ENCODE peak calls at places on chromosome 14, in eight cellular contexts. One of them, this sample, is unnamed.

GRCh38 chr14:90743826-90744225 is 72.4 kb downstream of the TTC7B start:
- DNase-seq in left colon: no peak
- DNase-seq in stimulated activated CD8-positive, alpha-beta memory T cell treated with anti-CD3 and anti-CD28 coated beads, Interleukin-15, amount 100 ng/mL, for 1 hour: no peak
- DNase-seq in mucosa of gallbladder: no peak
- DNase-seq in CD4-positive, alpha-beta T cell: no peak
- DNase-seq in NCI-H226: no peak
- DNase-seq in astrocyte of the spinal cord: no peak
- DNase-seq in astrocyte: no peak
- DNase-seq in this sample: no peak

GRCh38 chr14:99644723-99645544 is at the start of gene HHIPL1:
- DNase-seq in NCI-H226: no peak
- DNase-seq in astrocyte: peak
- DNase-seq in stimulated activated CD8-positive, alpha-beta memory T cell treated with anti-CD3 and anti-CD28 coated beads, Interleukin-15, amount 100 ng/mL, for 1 hour: no peak
- DNase-seq in astrocyte of the spinal cord: no peak
- DNase-seq in mucosa of gallbladder: no peak
- DNase-seq in left colon: no peak
- DNase-seq in CD4-positive, alpha-beta T cell: no peak
- DNase-seq in this sample: no peak

GRCh38 chr14:103746706-103747105 is 31.1 kb downstream of the ZFYVE21 start:
- DNase-seq in NCI-H226: no peak
- DNase-seq in astrocyte: peak
- DNase-seq in stimulated activated CD8-positive, alpha-beta memory T cell treated with anti-CD3 and anti-CD28 coated beads, Interleukin-15, amount 100 ng/mL, for 1 hour: no peak
- DNase-seq in astrocyte of the spinal cord: peak
- DNase-seq in CD4-positive, alpha-beta T cell: no peak
- DNase-seq in mucosa of gallbladder: no peak
- DNase-seq in left colon: no peak
- DNase-seq in this sample: peak

GRCh38 chr14:100827140-100827517 is 1.2 kb downstream of the MEG3 start:
- DNase-seq in astrocyte: no peak
- DNase-seq in stimulated activated CD8-positive, alpha-beta memory T cell treated with anti-CD3 and anti-CD28 coated beads, Interleukin-15, amount 100 ng/mL, for 1 hour: no peak
- DNase-seq in NCI-H226: no peak
- DNase-seq in mucosa of gallbladder: no peak
- DNase-seq in astrocyte of the spinal cord: no peak
- DNase-seq in left colon: no peak
- DNase-seq in CD4-positive, alpha-beta T cell: no peak
- DNase-seq in this sample: no peak

GRCh38 chr14:33676135-33676566 is 274.7 kb downstream of the EGLN3 start:
- DNase-seq in CD4-positive, alpha-beta T cell: no peak
- DNase-seq in left colon: no peak
- DNase-seq in stimulated activated CD8-positive, alpha-beta memory T cell treated with anti-CD3 and anti-CD28 coated beads, Interleukin-15, amount 100 ng/mL, for 1 hour: no peak
- DNase-seq in astrocyte of the spinal cord: peak
- DNase-seq in NCI-H226: peak
- DNase-seq in astrocyte: peak
- DNase-seq in mucosa of gallbladder: no peak
- DNase-seq in this sample: no peak

GRCh38 chr14:70640938-70641547 is 673 bp upstream of the TTC9 start:
- DNase-seq in stimulated activated CD8-positive, alpha-beta memory T cell treated with anti-CD3 and anti-CD28 coated beads, Interleukin-15, amount 100 ng/mL, for 1 hour: no peak
- DNase-seq in left colon: peak
- DNase-seq in mucosa of gallbladder: peak
- DNase-seq in CD4-positive, alpha-beta T cell: peak
- DNase-seq in NCI-H226: no peak
- DNase-seq in astrocyte of the spinal cord: peak
- DNase-seq in astrocyte: peak
- DNase-seq in this sample: no peak

GRCh38 chr14:63673882-63674497 is 32.3 kb upstream of the WDR89 start:
- DNase-seq in stimulated activated CD8-positive, alpha-beta memory T cell treated with anti-CD3 and anti-CD28 coated beads, Interleukin-15, amount 100 ng/mL, for 1 hour: no peak
- DNase-seq in mucosa of gallbladder: no peak
- DNase-seq in astrocyte of the spinal cord: no peak
- DNase-seq in astrocyte: no peak
- DNase-seq in NCI-H226: no peak
- DNase-seq in left colon: no peak
- DNase-seq in CD4-positive, alpha-beta T cell: no peak
- DNase-seq in this sample: no peak

GRCh38 chr14:64350091-64350490 is 38.1 kb upstream of the MTHFD1 start:
- DNase-seq in mucosa of gallbladder: no peak
- DNase-seq in astrocyte of the spinal cord: no peak
- DNase-seq in CD4-positive, alpha-beta T cell: no peak
- DNase-seq in NCI-H226: no peak
- DNase-seq in astrocyte: no peak
- DNase-seq in stimulated activated CD8-positive, alpha-beta memory T cell treated with anti-CD3 and anti-CD28 coated beads, Interleukin-15, amount 100 ng/mL, for 1 hour: no peak
- DNase-seq in left colon: no peak
- DNase-seq in this sample: no peak

GRCh38 chr14:104547998-104548700 is 31.4 kb upstream of the C14orf180 start:
- DNase-seq in astrocyte of the spinal cord: no peak
- DNase-seq in mucosa of gallbladder: no peak
- DNase-seq in left colon: no peak
- DNase-seq in astrocyte: no peak
- DNase-seq in stimulated activated CD8-positive, alpha-beta memory T cell treated with anti-CD3 and anti-CD28 coated beads, Interleukin-15, amount 100 ng/mL, for 1 hour: no peak
- DNase-seq in NCI-H226: no peak
- DNase-seq in CD4-positive, alpha-beta T cell: no peak
- DNase-seq in this sample: peak

GRCh38 chr14:53523226-53523625 is 370.1 kb upstream of the DDHD1 start:
- DNase-seq in CD4-positive, alpha-beta T cell: no peak
- DNase-seq in NCI-H226: no peak
- DNase-seq in astrocyte of the spinal cord: no peak
- DNase-seq in left colon: no peak
- DNase-seq in astrocyte: no peak
- DNase-seq in mucosa of gallbladder: no peak
- DNase-seq in stimulated activated CD8-positive, alpha-beta memory T cell treated with anti-CD3 and anti-CD28 coated beads, Interleukin-15, amount 100 ng/mL, for 1 hour: no peak
- DNase-seq in this sample: no peak

GRCh38 chr14:68507544-68508081 is 285.3 kb downstream of the ZFP36L1 start:
- DNase-seq in astrocyte of the spinal cord: no peak
- DNase-seq in astrocyte: no peak
- DNase-seq in NCI-H226: no peak
- DNase-seq in CD4-positive, alpha-beta T cell: peak
- DNase-seq in stimulated activated CD8-positive, alpha-beta memory T cell treated with anti-CD3 and anti-CD28 coated beads, Interleukin-15, amount 100 ng/mL, for 1 hour: no peak
- DNase-seq in left colon: no peak
- DNase-seq in mucosa of gallbladder: no peak
- DNase-seq in this sample: no peak